ENCODE peak calls at places on chromosomes 1 and 21, in seven cellular contexts. R is progenitor cell of endocrine pancreas, M is Calu3, L is transverse colon, O is epithelial cell of esophagus, N is neural progenitor cell, I is astrocyte of the cerebellum. J is an unnamed sample.

GRCh38 chr1:158251160-158251559 is 3.1 kb upstream of the CD1A start:
- DNase-seq in M (no peak), R (no peak), N (no peak), O (no peak), I (no peak), L (no peak), J (no peak)

GRCh38 chr21:42389449-42389835 is 6.4 kb downstream of the TMPRSS3 start:
- DNase-seq in L (peak), M (peak), R (peak), O (no peak), I (no peak), N (peak), J (no peak)

GRCh38 chr1:115031595-115031994 is 2.0 kb downstream of the TSHB start:
- DNase-seq in N (no peak), R (no peak), L (no peak), I (no peak), M (no peak), O (no peak), J (no peak)

GRCh38 chr1:231493421-231494185 is 34.9 kb upstream of the TSNAX start:
- DNase-seq in L (no peak), M (no peak), N (no peak), O (peak), I (no peak), R (no peak), J (no peak)

GRCh38 chr21:31908106-31909031 is 35.5 kb downstream of the HUNK start:
- DNase-seq in I (no peak), M (peak), O (peak), N (peak), R (no peak), L (peak), J (no peak)

GRCh38 chr1:20530261-20530660 is 22.1 kb upstream of the FAM43B start:
- DNase-seq in I (no peak), R (no peak), L (no peak), O (no peak), N (no peak), M (no peak), J (no peak)

GRCh38 chr1:202694354-202694753 is 15.9 kb downstream of the SYT2 start:
- DNase-seq in I (no peak), M (no peak), O (no peak), L (no peak), R (no peak), N (no peak), J (no peak)

GRCh38 chr1:25715888-25716287 is 84.1 kb upstream of the SELENON start:
- DNase-seq in O (no peak), I (no peak), M (no peak), R (no peak), N (no peak), L (no peak), J (no peak)

GRCh38 chr1:21913763-21914162 is 23.3 kb downstream of the HSPG2 start:
- DNase-seq in R (no peak), L (no peak), I (no peak), O (no peak), N (no peak), M (no peak), J (no peak)

GRCh38 chr1:5727871-5728643 is 264.2 kb downstream of the NPHP4 start:
- DNase-seq in I (no peak), N (no peak), M (no peak), L (no peak), O (no peak), R (no peak), J (no peak)

GRCh38 chr1:36421649-36422048 is 23.9 kb upstream of the LSM10 start:
- DNase-seq in R (no peak), O (no peak), L (no peak), N (no peak), M (no peak), I (no peak), J (no peak)

GRCh38 chr1:201877877-201878339 is 10.8 kb upstream of the SHISA4 start:
- DNase-seq in M (peak), R (no peak), L (no peak), I (peak), O (peak), N (peak), J (no peak)

GRCh38 chr1:154258784-154259183 is 13.6 kb upstream of the HAX1 start:
- DNase-seq in I (no peak), L (no peak), N (no peak), R (no peak), M (no peak), O (no peak), J (no peak)

GRCh38 chr1:3052501-3052900 is 16.5 kb upstream of the PRDM16 start:
- DNase-seq in L (no peak), R (no peak), N (no peak), M (no peak), I (no peak), O (no peak), J (no peak)

GRCh38 chr1:8607906-8608305 is 209.5 kb downstream of the RERE start:
- DNase-seq in N (no peak), O (no peak), L (no peak), R (no peak), I (no peak), M (peak), J (no peak)

GRCh38 chr1:171279678-171280077 is 31.4 kb downstream of the FMO1 start:
- DNase-seq in M (no peak), L (no peak), R (no peak), O (no peak), I (no peak), N (no peak), J (no peak)

GRCh38 chr1:151511636-151512215 is 539 bp downstream of the CGN start:
- DNase-seq in L (peak), O (peak), M (peak), I (no peak), N (peak), R (peak), J (peak)

GRCh38 chr1:226526801-226527595 is 21.6 kb upstream of the STUM start:
- DNase-seq in M (no peak), R (no peak), O (peak), I (no peak), L (peak), N (peak), J (no peak)

GRCh38 chr1:93353286-93353685 is 7.6 kb downstream of the DR1 start:
- DNase-seq in O (no peak), L (no peak), R (no peak), I (no peak), N (no peak), M (no peak), J (no peak)

GRCh38 chr1:177812144-177812543 is 157.7 kb downstream of the SEC16B start:
- DNase-seq in O (no peak), L (no peak), R (no peak), N (no peak), M (no peak), I (no peak), J (no peak)

GRCh38 chr1:109499081-109499480 is 5.2 kb downstream of the CYB561D1 start:
- DNase-seq in N (no peak), L (no peak), R (no peak), I (no peak), M (no peak), O (peak), J (no peak)

GRCh38 chr1:109500886-109501285 is 7.0 kb downstream of the CYB561D1 start:
- DNase-seq in M (no peak), N (no peak), O (no peak), I (no peak), L (no peak), R (no peak), J (no peak)

GRCh38 chr1:109498161-109498801 is 4.4 kb downstream of the CYB561D1 start:
- DNase-seq in L (no peak), M (peak), I (no peak), R (peak), O (peak), N (peak), J (peak)

GRCh38 chr1:109501644-109502367 is 7.7 kb downstream of the AMIGO1 start:
- DNase-seq in O (no peak), L (no peak), M (no peak), I (no peak), R (no peak), N (no peak), J (no peak)

GRCh38 chr1:109499661-109500536 is 6.0 kb downstream of the CYB561D1 start:
- DNase-seq in R (no peak), M (peak), O (peak), I (no peak), N (peak), L (peak), J (no peak)
- TF ChIP-seq CTCF in R (peak), M (peak), O (peak), I (peak), N (peak), L (peak), J (peak)

GRCh38 chr1:170067253-170067819 is 7.2 kb downstream of the KIFAP3 start:
- DNase-seq in M (no peak), R (no peak), I (no peak), L (peak), O (no peak), N (no peak), J (no peak)
- TF ChIP-seq CTCF in M (no peak), R (no peak), I (no peak), L (no peak), O (no peak), N (no peak), J (no peak)

DNA sequence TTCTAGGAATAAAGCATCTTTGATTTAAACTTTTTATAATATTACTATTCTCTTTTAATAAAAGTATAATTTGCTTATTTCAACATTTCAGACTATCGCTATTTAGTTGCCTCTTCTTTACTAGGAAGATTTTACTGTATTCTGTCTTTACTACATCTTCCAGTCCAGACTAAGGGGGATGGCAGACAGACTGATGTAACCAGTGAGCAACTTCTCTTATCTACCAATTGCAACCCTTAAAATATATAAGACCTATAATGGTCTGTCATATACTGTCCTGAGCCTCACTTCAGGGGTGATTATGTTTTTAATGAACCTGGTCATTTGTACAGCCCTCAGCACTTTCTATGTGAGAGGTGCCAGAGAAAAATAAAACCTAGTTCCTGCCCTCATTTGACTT is 87.0 kb downstream of the UBE2U start:
- DNase-seq in N (no peak), O (no peak), L (no peak), M (no peak), I (no peak), R (no peak), J (no peak)
- TF ChIP-seq CTCF in N (no peak), O (no peak), L (no peak), M (no peak), I (no peak), R (no peak), J (no peak)

DNA sequence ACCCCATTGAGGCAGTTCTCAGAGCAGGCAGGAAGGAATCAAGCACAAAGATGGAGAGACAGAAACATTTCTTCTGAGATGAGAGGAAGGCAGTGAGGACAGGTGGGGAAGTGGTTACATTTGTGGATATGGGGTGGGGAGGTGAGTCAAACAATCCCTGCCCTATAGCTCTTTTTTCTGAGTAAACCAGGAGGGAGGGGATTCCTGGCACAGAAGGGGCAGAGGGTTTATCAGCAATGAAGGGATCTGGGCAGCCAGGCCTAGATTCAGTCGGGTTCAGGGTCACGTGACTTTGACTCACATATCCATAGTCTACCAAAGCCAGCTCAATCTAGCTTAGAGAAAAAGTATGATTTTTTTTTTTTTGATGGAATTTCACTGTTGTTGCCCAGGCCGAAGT is 15.7 kb upstream of the PHC2 start:
- DNase-seq in L (no peak), R (no peak), M (no peak), I (no peak), N (no peak), O (no peak), J (no peak)
- TF ChIP-seq CTCF in L (no peak), R (no peak), M (no peak), I (no peak), N (no peak), O (no peak), J (no peak)

GRCh38 chr1:237851209-237851845 is 39.4 kb downstream of the ZP4 start:
- DNase-seq in I (peak), M (peak), O (peak), N (peak), L (peak), R (no peak), J (peak)
- TF ChIP-seq CTCF in I (peak), M (no peak), O (peak), N (peak), L (no peak), R (peak), J (peak)

GRCh38 chr1:88800382-88801051 is 90.8 kb downstream of the GTF2B start:
- DNase-seq in N (peak), O (peak), R (no peak), M (peak), L (no peak), I (peak), J (no peak)
- TF ChIP-seq CTCF in N (peak), O (peak), R (peak), M (peak), L (peak), I (peak), J (peak)